ENCODE peak calls at places on chromosomes 6 and 20, in four cellular contexts. S, W, Q and K are unnamed samples.

GRCh38 chr6:2185056-2185455 is 60.3 kb downstream of the GMDS start:
- DNase-seq in S (no peak), W (peak; percentile 51), Q (no peak), K (no peak)

GRCh38 chr6:11210386-11211138 is 21.9 kb downstream of the NEDD9 start:
- DNase-seq in S (no peak), W (no peak), Q (no peak), K (no peak)

GRCh38 chr6:123534264-123534663 is 102.5 kb downstream of the TRDN start:
- DNase-seq in S (no peak), W (no peak), Q (no peak), K (no peak)

GRCh38 chr20:58148891-58149290 is 79.6 kb downstream of the ANKRD60 start:
- DNase-seq in S (no peak), W (no peak), Q (no peak), K (no peak)

GRCh38 chr6:92468066-92468465 is 951.3 kb downstream of the EPHA7 start:
- DNase-seq in S (no peak), W (no peak), Q (no peak), K (no peak)

GRCh38 chr6:130676077-130676772 is 151.0 kb upstream of the SMLR1 start:
- DNase-seq in S (no peak), W (peak; percentile 79), Q (no peak), K (no peak)

GRCh38 chr6:11207199-11207968 is 25.1 kb downstream of the NEDD9 start:
- DNase-seq in S (peak; percentile 100), W (peak; percentile 86), Q (no peak), K (peak; percentile 99)

GRCh38 chr20:49990310-49990720 is 7.5 kb downstream of the SNAI1 start:
- DNase-seq in S (no peak), W (no peak), Q (no peak), K (no peak)

GRCh38 chr6:132161283-132161682 is 210.1 kb upstream of the CCN2 start:
- DNase-seq in S (peak; percentile 29), W (peak; percentile 69), Q (no peak), K (peak; percentile 16)

GRCh38 chr6:11264100-11264499 is 31.6 kb upstream of the NEDD9 start:
- DNase-seq in S (no peak), W (no peak), Q (no peak), K (no peak)

GRCh38 chr6:41939848-41940758 is 1.5 kb downstream of the CCND3 start:
- DNase-seq in S (peak; percentile 11), W (peak; percentile 21), Q (no peak), K (no peak)

GRCh38 chr6:39312912-39313525 is 1.2 kb downstream of the KCNK17 start:
- DNase-seq in S (no peak), W (no peak), Q (no peak), K (no peak)

GRCh38 chr6:135568366-135568765 is 70.8 kb upstream of the AHI1 start:
- DNase-seq in S (no peak), W (peak; percentile 87), Q (no peak), K (no peak)